ENCODE peak calls at places on chromosomes 3 and 15, in six cellular contexts. One of them, this sample, is unnamed.

GRCh38 chr15:75230524-75231371 is 27.4 kb upstream of the GOLGA6C start:
- DNase-seq in fibroblast of mammary gland: no peak
- DNase-seq in heart right ventricle: no peak
- DNase-seq in keratinocyte: no peak
- DNase-seq in psoas muscle: peak; percentile 7
- DNase-seq in mammary epithelial cell: no peak
- DNase-seq in this sample: no peak

GRCh38 chr3:177050466-177051237 is 146.6 kb downstream of the TBL1XR1 start:
- DNase-seq in fibroblast of mammary gland: peak; percentile 67
- DNase-seq in heart right ventricle: no peak
- DNase-seq in keratinocyte: no peak
- DNase-seq in psoas muscle: no peak
- DNase-seq in mammary epithelial cell: peak; percentile 24
- DNase-seq in this sample: no peak

GRCh38 chr3:47578119-47578630 is 490 bp downstream of the CSPG5 start:
- DNase-seq in fibroblast of mammary gland: no peak
- DNase-seq in heart right ventricle: no peak
- DNase-seq in keratinocyte: no peak
- DNase-seq in psoas muscle: peak; percentile 18
- DNase-seq in mammary epithelial cell: no peak
- DNase-seq in this sample: peak; percentile 52

GRCh38 chr3:47850062-47850802 is 47.3 kb downstream of the DHX30 start:
- DNase-seq in fibroblast of mammary gland: peak; percentile 43
- DNase-seq in heart right ventricle: no peak
- DNase-seq in keratinocyte: no peak
- DNase-seq in psoas muscle: no peak
- DNase-seq in mammary epithelial cell: no peak
- DNase-seq in this sample: no peak

GRCh38 chr3:181008796-181009195 is 19.3 kb upstream of the DNAJC19 start:
- DNase-seq in fibroblast of mammary gland: no peak
- DNase-seq in heart right ventricle: no peak
- DNase-seq in keratinocyte: no peak
- DNase-seq in psoas muscle: no peak
- DNase-seq in mammary epithelial cell: no peak
- DNase-seq in this sample: no peak

GRCh38 chr3:87145553-87145952 is 81.6 kb upstream of the CHMP2B start:
- DNase-seq in fibroblast of mammary gland: peak; percentile 28
- DNase-seq in heart right ventricle: no peak
- DNase-seq in keratinocyte: no peak
- DNase-seq in psoas muscle: no peak
- DNase-seq in mammary epithelial cell: peak; percentile 16
- DNase-seq in this sample: no peak

GRCh38 chr3:77051927-77052542 is 12.1 kb downstream of the ROBO2 start:
- DNase-seq in fibroblast of mammary gland: no peak
- DNase-seq in heart right ventricle: no peak
- DNase-seq in keratinocyte: no peak
- DNase-seq in psoas muscle: no peak
- DNase-seq in mammary epithelial cell: no peak
- DNase-seq in this sample: no peak

GRCh38 chr15:43516185-43516584 is 1.2 kb upstream of the MAP1A start:
- DNase-seq in fibroblast of mammary gland: peak; percentile 78
- DNase-seq in heart right ventricle: peak; percentile 78
- DNase-seq in keratinocyte: no peak
- DNase-seq in psoas muscle: peak; percentile 73
- DNase-seq in mammary epithelial cell: no peak
- DNase-seq in this sample: no peak

GRCh38 chr15:51649659-51650521 is 27.3 kb upstream of the DMXL2 start:
- DNase-seq in fibroblast of mammary gland: peak; percentile 83
- DNase-seq in heart right ventricle: peak; percentile 62
- DNase-seq in keratinocyte: peak; percentile 9
- DNase-seq in psoas muscle: no peak
- DNase-seq in mammary epithelial cell: peak; percentile 59
- DNase-seq in this sample: peak; percentile 53

GRCh38 chr3:57948782-57949242 is 59.4 kb upstream of the FLNB start:
- DNase-seq in fibroblast of mammary gland: no peak
- DNase-seq in heart right ventricle: no peak
- DNase-seq in keratinocyte: no peak
- DNase-seq in psoas muscle: no peak
- DNase-seq in mammary epithelial cell: peak; percentile 44
- DNase-seq in this sample: no peak

GRCh38 chr3:141384157-141384556 is 15.9 kb downstream of the ZBTB38 start:
- DNase-seq in fibroblast of mammary gland: peak; percentile 62
- DNase-seq in heart right ventricle: no peak
- DNase-seq in keratinocyte: no peak
- DNase-seq in psoas muscle: no peak
- DNase-seq in mammary epithelial cell: no peak
- DNase-seq in this sample: no peak

GRCh38 chr3:24137958-24138875 is 193.1 kb downstream of the NR1D2 start:
- DNase-seq in fibroblast of mammary gland: no peak
- DNase-seq in heart right ventricle: no peak
- DNase-seq in keratinocyte: no peak
- DNase-seq in psoas muscle: no peak
- DNase-seq in mammary epithelial cell: peak; percentile 64
- DNase-seq in this sample: no peak

GRCh38 chr15:81265256-81265943 is 58.5 kb downstream of the STARD5 start:
- DNase-seq in fibroblast of mammary gland: no peak
- DNase-seq in heart right ventricle: no peak
- DNase-seq in keratinocyte: no peak
- DNase-seq in psoas muscle: no peak
- DNase-seq in mammary epithelial cell: no peak
- DNase-seq in this sample: no peak

GRCh38 chr3:170534232-170534631 is 51.6 kb downstream of the SLC7A14 start:
- DNase-seq in fibroblast of mammary gland: peak; percentile 12
- DNase-seq in heart right ventricle: no peak
- DNase-seq in keratinocyte: no peak
- DNase-seq in psoas muscle: no peak
- DNase-seq in mammary epithelial cell: peak; percentile 9
- DNase-seq in this sample: no peak

GRCh38 chr15:31275331-31276262 is 51.0 kb upstream of the KLF13 start:
- DNase-seq in fibroblast of mammary gland: no peak
- DNase-seq in heart right ventricle: peak; percentile 3
- DNase-seq in keratinocyte: no peak
- DNase-seq in psoas muscle: no peak
- DNase-seq in mammary epithelial cell: no peak
- DNase-seq in this sample: no peak

GRCh38 chr3:116473602-116474001 is 28.3 kb upstream of the LSAMP start:
- DNase-seq in fibroblast of mammary gland: no peak
- DNase-seq in heart right ventricle: no peak
- DNase-seq in keratinocyte: no peak
- DNase-seq in psoas muscle: no peak
- DNase-seq in mammary epithelial cell: no peak
- DNase-seq in this sample: no peak

DNA sequence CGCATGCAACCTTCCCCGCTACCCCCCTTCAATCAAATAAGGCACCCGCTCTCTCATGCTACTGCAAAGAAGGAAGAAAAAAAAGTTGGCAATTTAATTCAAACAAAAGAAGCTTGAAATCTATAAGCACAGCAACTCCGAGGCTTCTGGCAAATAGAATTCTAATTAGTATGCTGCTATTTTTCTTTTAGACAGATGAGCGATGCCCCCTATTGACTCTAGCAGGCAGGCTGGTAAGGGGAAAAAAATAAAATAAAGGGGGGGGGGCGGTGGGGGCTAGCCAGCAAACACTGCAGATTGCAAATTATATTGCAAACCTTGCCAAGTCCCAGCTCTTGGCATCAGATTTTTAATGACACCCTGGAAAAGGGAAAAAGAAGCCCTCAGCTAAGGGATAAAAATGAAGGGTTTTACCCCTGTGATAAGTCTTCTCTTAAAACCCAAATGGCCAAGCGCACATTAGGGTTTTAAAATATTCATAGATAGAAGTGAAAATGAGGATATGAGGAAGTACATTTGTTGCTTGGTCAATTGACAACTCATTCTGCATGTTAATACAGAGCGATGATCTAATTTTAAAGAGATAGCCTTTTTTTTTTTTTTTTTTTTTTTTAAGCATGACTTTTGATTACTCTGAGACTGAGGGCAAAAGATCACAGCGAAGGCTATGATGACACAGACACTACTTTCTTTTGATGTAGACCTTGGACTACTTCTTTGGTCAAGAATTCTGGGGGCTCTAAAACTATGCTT is 255.3 kb downstream of the NR2F2 start:
- DNase-seq in fibroblast of mammary gland: peak; percentile 31
- DNase-seq in heart right ventricle: no peak
- DNase-seq in keratinocyte: no peak
- DNase-seq in psoas muscle: no peak
- DNase-seq in mammary epithelial cell: no peak
- DNase-seq in this sample: no peak
- TF ChIP-seq CTCF in fibroblast of mammary gland: peak; percentile 39
- TF ChIP-seq CTCF in heart right ventricle: peak; percentile 13
- TF ChIP-seq CTCF in keratinocyte: no peak
- TF ChIP-seq CTCF in psoas muscle: peak; percentile 22
- TF ChIP-seq CTCF in mammary epithelial cell: peak; percentile 39
- TF ChIP-seq CTCF in this sample: no peak

GRCh38 chr15:63994073-63994600 is 52.1 kb downstream of the DAPK2 start:
- DNase-seq in fibroblast of mammary gland: no peak
- DNase-seq in heart right ventricle: no peak
- DNase-seq in keratinocyte: no peak
- DNase-seq in psoas muscle: no peak
- DNase-seq in mammary epithelial cell: no peak
- DNase-seq in this sample: no peak
- H3K4me3 ChIP-seq in fibroblast of mammary gland: no peak overlapping the region
- H3K4me3 ChIP-seq in heart right ventricle: no peak overlapping the region
- H3K4me3 ChIP-seq in keratinocyte: no peak overlapping the region
- H3K4me3 ChIP-seq in psoas muscle: no peak overlapping the region
- H3K4me3 ChIP-seq in mammary epithelial cell: no peak overlapping the region
- H3K4me3 ChIP-seq in this sample: no peak overlapping the region

GRCh38 chr3:9223683-9224082 is 25.8 kb downstream of the SRGAP3 start:
- DNase-seq in fibroblast of mammary gland: no peak
- DNase-seq in heart right ventricle: no peak
- DNase-seq in keratinocyte: no peak
- DNase-seq in psoas muscle: no peak
- DNase-seq in mammary epithelial cell: no peak
- DNase-seq in this sample: no peak
- TF ChIP-seq CTCF in fibroblast of mammary gland: no peak
- TF ChIP-seq CTCF in heart right ventricle: no peak
- TF ChIP-seq CTCF in keratinocyte: no peak
- TF ChIP-seq CTCF in psoas muscle: no peak
- TF ChIP-seq CTCF in mammary epithelial cell: no peak
- TF ChIP-seq CTCF in this sample: no peak

DNA sequence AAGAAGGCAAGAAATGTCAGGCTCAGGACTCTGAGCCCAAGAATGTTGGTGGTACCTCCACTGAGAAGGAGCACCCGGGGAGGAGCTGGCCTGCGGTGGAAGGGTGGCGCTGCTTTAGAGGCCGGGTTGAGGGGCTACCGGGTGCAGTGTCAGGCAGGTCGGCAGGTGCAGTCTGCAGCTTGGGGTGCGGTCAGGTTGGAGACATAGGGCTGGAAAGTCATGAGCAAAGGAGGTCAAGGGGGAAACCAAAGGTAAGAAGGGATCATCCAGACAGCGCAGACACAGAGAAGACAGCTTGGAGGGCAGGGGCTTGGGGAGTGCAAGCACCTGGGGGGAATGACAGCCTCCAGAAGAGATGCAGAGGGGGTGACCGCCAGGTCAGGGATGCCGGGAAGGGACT is 274.4 kb upstream of the LYSMD4 start:
- DNase-seq in fibroblast of mammary gland: no peak
- DNase-seq in heart right ventricle: no peak
- DNase-seq in keratinocyte: no peak
- DNase-seq in psoas muscle: no peak
- DNase-seq in mammary epithelial cell: no peak
- DNase-seq in this sample: no peak
- H3K4me3 ChIP-seq in fibroblast of mammary gland: no peak overlapping the region
- H3K4me3 ChIP-seq in heart right ventricle: no peak overlapping the region
- H3K4me3 ChIP-seq in keratinocyte: no peak overlapping the region
- H3K4me3 ChIP-seq in psoas muscle: no peak overlapping the region
- H3K4me3 ChIP-seq in mammary epithelial cell: no peak overlapping the region
- H3K4me3 ChIP-seq in this sample: no peak overlapping the region

This sample was measured in dorsolateral prefrontal cortex.